ENCODE peak calls at places on chromosomes 7 and 10, in seven cellular contexts. G is HCT116, Q is prostate gland, F is sigmoid colon, Y is breast epithelium, E is endothelial cell of umbilical vein, C is H1. P is an unnamed sample.
A peak's percentile ranks its signal among the peaks of the same experiment; 100 is the strongest.

GRCh38 chr7:128192497-128193142 is 48.5 kb upstream of the LEP start:
- DNase-seq in G (no peak), Q (no peak), F (peak; percentile 21), Y (peak; percentile 2), E (no peak), C (no peak), P (no peak)

GRCh38 chr7:13910805-13911551 is 78.5 kb downstream of the ETV1 start:
- DNase-seq in G (no peak), Q (no peak), F (no peak), Y (no peak), E (no peak), C (no peak), P (no peak)

GRCh38 chr10:98684019-98684899 is 237.5 kb upstream of the HPS1 start:
- DNase-seq in G (no peak), Q (no peak), F (no peak), Y (no peak), E (no peak), C (no peak), P (no peak)

GRCh38 chr10:101881036-101881774 is 37.6 kb upstream of the KCNIP2 start:
- DNase-seq in G (no peak), Q (no peak), F (no peak), Y (no peak), E (no peak), C (no peak), P (no peak)

GRCh38 chr10:74206727-74207126 is 55.7 kb downstream of the ADK start:
- DNase-seq in G (no peak), Q (peak; percentile 64), F (no peak), Y (peak; percentile 70), E (no peak), C (no peak), P (no peak)

GRCh38 chr10:31706921-31707571 is 221.6 kb downstream of the ARHGAP12 start:
- DNase-seq in G (no peak), Q (no peak), F (peak; percentile 77), Y (no peak), E (peak; percentile 28), C (no peak), P (no peak)

GRCh38 chr10:9635691-9636090 is 1382.0 kb upstream of the CELF2 start:
- DNase-seq in G (no peak), Q (no peak), F (no peak), Y (no peak), E (no peak), C (no peak), P (no peak)

GRCh38 chr10:75592014-75592842 is 160.8 kb downstream of the LRMDA start:
- DNase-seq in G (no peak), Q (no peak), F (no peak), Y (no peak), E (peak; percentile 10), C (no peak), P (no peak)

GRCh38 chr7:124338861-124339260 is 306.0 kb upstream of the TMEM229A start:
- DNase-seq in G (no peak), Q (no peak), F (no peak), Y (no peak), E (no peak), C (no peak), P (no peak)

GRCh38 chr7:20280475-20281351 is 50.0 kb upstream of the ITGB8 start:
- DNase-seq in G (no peak), Q (no peak), F (no peak), Y (no peak), E (peak; percentile 25), C (no peak), P (no peak)

GRCh38 chr7:72546586-72546985 is 134.4 kb upstream of the CALN1 start:
- DNase-seq in G (no peak), Q (no peak), F (no peak), Y (no peak), E (no peak), C (no peak), P (no peak)

GRCh38 chr7:40544277-40544723 is 409.5 kb downstream of the SUGCT start:
- DNase-seq in G (no peak), Q (no peak), F (no peak), Y (no peak), E (no peak), C (no peak), P (no peak)

GRCh38 chr7:80967536-80968297 is 48.9 kb upstream of the SEMA3C start:
- DNase-seq in G (no peak), Q (no peak), F (no peak), Y (no peak), E (no peak), C (no peak), P (no peak)

GRCh38 chr10:118754132-118754555 is 626 bp downstream of the CACUL1 start:
- DNase-seq in G (no peak), Q (peak; percentile 53), F (peak; percentile 73), Y (peak; percentile 81), E (peak; percentile 63), C (peak; percentile 69), P (peak; percentile 34)

GRCh38 chr10:26840938-26841732 is 19.6 kb downstream of the ABI1 start:
- DNase-seq in G (no peak), Q (no peak), F (no peak), Y (no peak), E (peak; percentile 41), C (no peak), P (no peak)

DNA sequence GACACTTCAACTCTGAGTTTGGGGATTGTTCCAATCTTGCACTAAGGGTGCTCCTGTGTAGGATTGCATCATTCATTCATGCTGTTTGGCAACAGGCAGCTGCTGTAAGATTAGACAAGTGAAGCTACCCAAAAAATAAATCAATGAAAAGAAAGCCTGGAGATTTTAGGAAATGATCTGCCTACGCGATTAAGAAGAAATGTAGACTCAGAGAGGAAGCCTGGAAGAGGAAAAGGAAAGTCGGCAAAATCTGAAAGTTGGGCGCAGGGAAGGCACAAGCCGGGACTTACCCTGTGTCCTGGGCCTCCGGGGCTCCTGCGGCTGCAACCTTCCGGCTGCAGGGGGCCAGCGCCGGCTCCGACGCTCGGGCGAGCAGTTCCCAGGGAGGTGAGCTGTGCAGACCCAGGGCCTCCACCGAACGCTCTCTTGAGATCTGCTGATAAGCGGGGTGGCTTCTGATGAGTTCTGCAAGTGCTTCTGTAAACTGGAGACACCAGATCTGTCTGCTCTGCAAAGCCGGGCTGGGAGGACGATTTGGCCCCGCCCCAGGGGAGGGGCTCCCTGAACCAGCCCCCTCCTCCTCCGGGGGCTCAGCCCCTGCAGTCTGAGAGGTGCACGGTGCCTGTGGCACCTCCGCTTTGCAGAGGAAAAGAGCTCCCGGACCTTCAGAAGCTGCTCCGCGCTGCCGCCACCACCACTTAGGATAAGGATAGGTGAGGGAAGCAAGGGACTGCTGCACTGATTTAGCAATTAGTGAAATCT is 17.4 kb downstream of the PSPH start:
- DNase-seq in G (peak; percentile 37), Q (peak; percentile 50), F (peak; percentile 69), Y (peak; percentile 52), E (peak; percentile 83), C (peak; percentile 91), P (peak; percentile 70)
- TF ChIP-seq POLR2AphosphoS5 in G (peak; percentile 84), Q (no peak), F (no peak), Y (no peak), E (no peak), C (peak; percentile 69), P (no peak)

GRCh38 chr10:123393170-123393569 is 239.0 kb downstream of the BUB3 start:
- DNase-seq in G (no peak), Q (no peak), F (no peak), Y (no peak), E (no peak), C (no peak), P (no peak)

GRCh38 chr10:123391275-123392028 is 237.2 kb downstream of the BUB3 start:
- DNase-seq in G (no peak), Q (no peak), F (no peak), Y (no peak), E (no peak), C (no peak), P (no peak)

GRCh38 chr10:123390332-123390731 is 236.1 kb downstream of the BUB3 start:
- DNase-seq in G (no peak), Q (no peak), F (no peak), Y (no peak), E (no peak), C (no peak), P (no peak)

GRCh38 chr10:123390874-123391273 is 236.7 kb downstream of the BUB3 start:
- DNase-seq in G (no peak), Q (no peak), F (no peak), Y (no peak), E (no peak), C (no peak), P (no peak)

GRCh38 chr10:123392182-123392930 is 238.2 kb downstream of the BUB3 start:
- DNase-seq in G (no peak), Q (no peak), F (no peak), Y (no peak), E (no peak), C (no peak), P (no peak)
- TF ChIP-seq POLR2A in G (no peak), Q (no peak), F (no peak), Y (no peak), E (no peak), C (no peak), P (no peak)

DNA sequence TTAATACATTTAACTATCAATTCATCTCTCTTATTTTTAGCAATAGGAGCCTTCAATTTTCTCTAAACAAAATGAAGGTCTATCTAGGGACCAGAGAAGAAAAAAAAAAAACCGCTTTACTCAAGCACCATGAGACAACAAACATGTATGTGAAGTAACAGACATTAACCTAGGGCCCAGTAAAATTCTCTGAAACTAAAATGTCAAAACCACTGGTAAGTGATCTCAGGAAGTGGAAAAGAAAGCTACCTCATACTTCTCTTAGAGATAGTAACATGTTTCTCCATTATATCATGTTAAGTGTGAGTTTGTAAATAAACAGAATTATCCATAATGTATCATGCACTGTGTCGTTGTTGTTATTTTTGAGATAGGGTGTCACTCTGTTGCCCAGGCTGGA is 35.4 kb upstream of the PTER start:
- DNase-seq in G (no peak), Q (no peak), F (no peak), Y (no peak), E (no peak), C (no peak), P (no peak)
- TF ChIP-seq POLR2AphosphoS5 in G (no peak), Q (no peak), F (no peak), Y (no peak), E (no peak), C (no peak), P (no peak)

GRCh38 chr10:128551475-128551874 is 425.3 kb upstream of the MKI67 start:
- DNase-seq in G (no peak), Q (peak; percentile 23), F (no peak), Y (no peak), E (no peak), C (no peak), P (no peak)

GRCh38 chr10:128549192-128549591 is 423.0 kb upstream of the MKI67 start:
- DNase-seq in G (no peak), Q (no peak), F (no peak), Y (no peak), E (no peak), C (no peak), P (no peak)

GRCh38 chr10:128553755-128554154 is 427.5 kb upstream of the MKI67 start:
- DNase-seq in G (no peak), Q (peak; percentile 35), F (no peak), Y (no peak), E (no peak), C (no peak), P (no peak)

GRCh38 chr10:128546651-128547165 is 420.5 kb upstream of the MKI67 start:
- DNase-seq in G (no peak), Q (no peak), F (no peak), Y (no peak), E (no peak), C (no peak), P (no peak)

DNA sequence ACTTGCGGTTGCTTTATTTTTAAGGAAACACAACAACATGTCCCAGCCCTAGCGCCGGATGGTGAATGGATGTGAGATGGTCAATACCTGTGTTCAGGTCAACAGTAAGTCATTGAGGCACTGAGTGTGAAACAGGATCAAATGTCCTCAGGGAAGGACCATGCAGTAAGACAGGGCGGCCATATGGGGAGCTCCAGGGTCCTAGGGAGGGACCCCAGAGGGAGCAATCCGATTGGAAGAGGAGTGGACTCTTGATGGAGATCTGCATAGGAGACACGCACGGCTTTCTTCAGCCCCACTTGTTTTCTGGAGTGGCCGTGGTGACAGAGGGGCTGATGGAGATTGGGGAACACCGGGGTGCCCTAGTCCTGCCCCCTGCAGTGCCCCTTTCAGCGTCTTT is 423.8 kb upstream of the MKI67 start:
- DNase-seq in G (no peak), Q (no peak), F (no peak), Y (no peak), E (no peak), C (no peak), P (no peak)
- TF ChIP-seq POLR2A in G (no peak), Q (no peak), F (no peak), Y (no peak), E (no peak), C (no peak), P (no peak)